ENCODE peak calls at places on chromosomes 1 and 21, in five cellular contexts. N is brain microvascular endothelial cell, I is cardiac fibroblast, K is heart left ventricle, T is HCT116. X is an unnamed sample.

GRCh38 chr1:100971021-100971420 is 54.6 kb downstream of the DPH5 start:
- DNase-seq in T (no peak), K (no peak), N (no peak), I (no peak), X (no peak)

GRCh38 chr1:159261311-159261710 is 40.8 kb upstream of the FCER1A start:
- DNase-seq in K (no peak), N (no peak), I (no peak), T (no peak), X (no peak)

GRCh38 chr1:229186373-229187056 is 84.4 kb upstream of the RAB4A start:
- DNase-seq in K (no peak), N (no peak), T (no peak), I (no peak), X (no peak)

GRCh38 chr1:25729045-25729444 is 70.9 kb upstream of the SELENON start:
- DNase-seq in N (no peak), T (no peak), K (no peak), I (no peak), X (no peak)

GRCh38 chr21:14737922-14738321 is 191.8 kb upstream of the SAMSN1 start:
- DNase-seq in T (peak), N (peak), I (peak), K (no peak), X (peak)

GRCh38 chr1:74674278-74675048 is 871 bp upstream of the ERICH3 start:
- DNase-seq in N (no peak), K (no peak), I (no peak), T (no peak), X (no peak)

GRCh38 chr1:57832616-57833015 is 408.8 kb upstream of the DAB1 start:
- DNase-seq in N (no peak), I (no peak), K (no peak), T (no peak), X (no peak)

GRCh38 chr1:87878873-87879272 is 550.2 kb downstream of the LMO4 start:
- DNase-seq in N (no peak), I (peak), T (no peak), K (no peak), X (no peak)

GRCh38 chr1:171313835-171314320 is at the start of gene FMO4:
- DNase-seq in T (peak), I (peak), K (no peak), N (peak), X (peak)

GRCh38 chr21:35587841-35588390 is 472.4 kb downstream of the SETD4 start:
- DNase-seq in K (no peak), I (no peak), T (no peak), N (no peak), X (no peak)

GRCh38 chr1:88608139-88608943 is 75.7 kb upstream of the PKN2 start:
- DNase-seq in T (peak), N (peak), K (no peak), I (peak), X (peak)

GRCh38 chr1:208909011-208909410 is 664.8 kb upstream of the PLXNA2 start:
- DNase-seq in I (no peak), N (no peak), T (no peak), K (no peak), X (no peak)

GRCh38 chr1:208907785-208908184 is 663.6 kb upstream of the PLXNA2 start:
- DNase-seq in K (no peak), I (no peak), T (no peak), N (no peak), X (no peak)

GRCh38 chr1:208910161-208910560 is 666.0 kb upstream of the PLXNA2 start:
- DNase-seq in N (no peak), I (no peak), K (no peak), T (no peak), X (no peak)
- H3K4me3 ChIP-seq in N (no peak), I (no peak), K (no peak), T (no peak), X (no peak)

GRCh38 chr1:182347019-182347418 is 44.6 kb downstream of the GLUL start:
- DNase-seq in T (no peak), N (no peak), K (no peak), I (no peak), X (no peak)

GRCh38 chr1:182348916-182349747 is 42.5 kb downstream of the GLUL start:
- DNase-seq in K (no peak), I (no peak), N (peak), T (no peak), X (no peak)

GRCh38 chr1:182355718-182356098 is 35.9 kb downstream of the GLUL start:
- DNase-seq in K (no peak), T (no peak), I (no peak), N (no peak), X (no peak)

GRCh38 chr1:182351790-182352364 is 39.7 kb downstream of the GLUL start:
- DNase-seq in N (no peak), K (no peak), I (no peak), T (no peak), X (no peak)

GRCh38 chr1:182350839-182351238 is 40.8 kb downstream of the GLUL start:
- DNase-seq in T (no peak), K (no peak), N (no peak), I (no peak), X (no peak)
- TF ChIP-seq CTCF in T (no peak), K (no peak), N (no peak), I (no peak), X (no peak)

GRCh38 chr1:112794654-112795239 is 79.6 kb upstream of the PPM1J start:
- DNase-seq in I (no peak), N (no peak), K (no peak), T (no peak), X (no peak)
- H3K4me3 ChIP-seq in I (no peak), N (no peak), K (no peak), T (no peak), X (no peak)

GRCh38 chr1:91273875-91274274 is 130.8 kb downstream of the HFM1 start:
- DNase-seq in N (no peak), T (no peak), I (peak), K (no peak), X (peak)

GRCh38 chr1:91281782-91282181 is 122.9 kb downstream of the HFM1 start:
- DNase-seq in I (no peak), T (no peak), N (no peak), K (no peak), X (no peak)

GRCh38 chr1:91283421-91283726 is 121.3 kb downstream of the HFM1 start:
- DNase-seq in I (peak), T (no peak), N (no peak), K (no peak), X (no peak)

GRCh38 chr1:91282695-91283420 is 121.8 kb downstream of the HFM1 start:
- DNase-seq in T (peak), N (peak), K (no peak), I (peak), X (peak)

DNA sequence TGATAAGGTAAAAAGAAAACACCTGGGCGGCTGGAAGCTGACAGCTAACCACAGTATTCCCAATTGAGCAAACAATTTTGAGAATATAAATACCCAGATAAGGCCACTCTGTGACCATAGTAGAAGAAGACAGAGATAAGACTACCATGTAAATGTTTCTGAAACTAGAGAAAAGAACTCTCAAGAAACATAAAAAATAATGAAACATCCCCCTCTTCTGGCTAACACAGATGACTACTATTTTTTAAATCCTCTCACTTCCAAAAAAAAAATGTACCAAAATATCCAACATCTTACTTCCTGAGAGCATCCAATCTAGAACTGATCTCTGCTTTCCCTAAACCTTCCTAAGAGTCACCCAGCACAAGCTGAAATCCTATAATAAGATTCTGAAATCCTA is 125.9 kb downstream of the HFM1 start:
- DNase-seq in T (peak), N (no peak), I (peak), K (no peak), X (peak)
- TF ChIP-seq CTCF in T (no peak), N (peak), I (peak), K (peak), X (peak)

GRCh38 chr1:53111693-53112092 is 30.7 kb downstream of the SLC1A7 start:
- DNase-seq in T (no peak), K (no peak), N (no peak), I (no peak), X (no peak)
- H3K4me3 ChIP-seq in T (no peak), K (no peak), N (no peak), I (no peak), X (no peak)

DNA sequence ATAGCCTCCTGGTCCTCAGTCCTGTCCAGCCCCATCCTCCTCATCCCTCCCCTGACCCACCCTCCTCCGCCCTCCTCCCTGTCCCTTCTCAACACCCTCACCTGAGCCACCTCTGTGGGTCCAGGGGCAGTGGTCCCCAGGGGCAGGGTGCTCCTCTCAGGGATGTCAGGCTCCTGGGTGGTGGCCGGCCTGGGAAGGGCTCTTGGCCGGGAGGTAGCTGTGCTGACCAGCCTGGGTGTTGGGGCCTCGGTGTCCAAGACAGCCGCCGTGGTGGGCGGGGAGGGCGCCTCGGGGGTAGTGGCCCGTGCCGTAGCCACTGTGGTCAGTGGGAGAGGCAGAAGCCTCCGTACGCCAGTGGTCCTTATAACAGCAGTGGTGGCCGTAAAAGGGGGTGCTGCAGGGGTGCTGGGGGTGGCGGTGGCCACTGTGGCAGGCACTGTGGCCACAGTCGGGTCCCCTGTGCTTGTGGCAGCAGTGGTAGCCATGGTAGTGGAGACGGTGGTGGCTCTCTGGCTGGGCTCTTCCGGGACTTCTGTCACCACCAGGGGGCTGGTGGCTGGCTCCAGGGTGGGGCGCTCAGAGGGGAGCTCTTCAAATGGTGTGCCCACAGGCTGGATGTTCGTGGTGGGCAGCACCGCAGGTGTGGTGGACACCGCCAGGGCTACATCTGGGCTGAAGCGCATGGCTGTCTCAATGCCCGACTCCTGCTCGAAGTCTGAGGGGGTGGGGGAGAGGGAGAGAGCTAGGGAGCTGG is 31.9 kb downstream of the SDC3 start:
- DNase-seq in N (no peak), I (no peak), K (peak), T (no peak), X (no peak)
- TF ChIP-seq CTCF in N (peak), I (peak), K (no peak), T (peak), X (no peak)

DNA sequence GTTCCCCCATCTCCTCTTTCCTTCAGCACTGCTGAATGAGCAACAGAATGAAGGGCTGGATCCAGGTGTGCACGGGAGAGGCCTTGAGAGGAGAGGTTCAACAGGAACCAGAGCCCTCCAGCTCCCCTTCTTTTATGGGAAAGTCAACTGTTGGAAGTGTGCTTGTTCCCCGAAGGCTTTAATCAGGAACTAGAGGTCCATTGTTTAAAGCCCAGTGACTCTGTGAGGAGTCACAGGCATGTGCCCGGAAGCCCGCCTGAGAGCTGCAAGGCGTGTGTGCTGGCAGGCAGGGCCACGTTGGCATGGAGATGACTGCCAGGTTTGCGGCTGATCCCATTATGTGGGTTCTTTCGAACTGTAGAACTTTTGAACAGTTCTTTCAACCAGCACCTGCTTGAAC is 3.2 kb downstream of the BACE2 start:
- DNase-seq in I (peak), K (no peak), T (no peak), N (no peak), X (peak)
- H3K4me3 ChIP-seq in I (no peak), K (no peak), T (no peak), N (no peak), X (no peak)

DNA sequence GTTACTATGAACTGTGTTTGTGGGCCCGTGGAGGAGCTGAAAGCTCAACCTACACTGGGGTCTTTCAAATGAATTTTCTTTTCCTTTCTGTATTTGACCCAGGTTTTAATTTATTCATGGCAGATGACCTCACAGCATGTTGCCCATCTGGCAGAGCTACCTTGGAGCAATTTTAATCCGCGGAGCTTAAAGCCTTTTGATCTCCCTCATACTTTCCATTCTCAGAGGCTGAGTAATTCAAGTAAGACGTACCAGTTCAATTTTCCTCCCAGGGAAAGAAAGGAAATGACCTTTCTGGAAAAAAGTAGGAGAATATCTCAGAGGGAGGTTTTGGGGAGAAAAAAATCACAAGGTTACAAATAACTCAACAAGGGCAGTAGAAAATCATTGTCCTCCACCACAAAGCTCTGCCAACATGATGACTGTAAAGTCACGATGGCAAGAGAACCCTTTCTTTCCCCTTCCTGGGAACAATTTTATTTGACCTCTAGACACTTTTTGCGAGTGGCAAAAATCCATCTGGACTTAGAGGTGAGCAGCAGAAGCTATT is 21.6 kb upstream of the PCP4 start:
- DNase-seq in T (no peak), K (no peak), N (no peak), I (no peak), X (no peak)
- TF ChIP-seq CTCF in T (no peak), K (no peak), N (no peak), I (no peak), X (no peak)

DNA sequence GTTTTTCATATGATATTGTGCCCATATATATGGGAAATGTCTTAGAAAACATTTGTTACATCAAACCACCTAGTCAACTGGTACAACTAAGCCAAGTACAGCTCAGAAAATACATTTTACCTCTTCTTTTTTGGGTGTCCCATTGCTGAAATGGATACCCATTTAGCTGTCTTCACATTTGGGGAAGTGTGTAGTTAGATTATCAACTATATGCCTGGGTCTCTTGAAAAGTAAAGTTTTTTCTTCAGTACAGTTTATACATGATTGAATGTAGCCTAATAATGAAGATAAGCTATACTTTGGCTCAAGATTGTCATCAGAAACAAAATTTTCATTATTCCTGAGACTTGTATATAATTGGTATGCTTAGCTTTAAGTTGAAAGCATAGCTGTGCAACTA is 2.0 kb downstream of the AGO3 start:
- DNase-seq in N (no peak), I (no peak), T (no peak), K (no peak), X (no peak)
- H3K4me3 ChIP-seq in N (no peak), I (no peak), T (no peak), K (no peak), X (peak)

GRCh38 chr1:213122514-213122929 is 71.5 kb downstream of the RPS6KC1 start:
- DNase-seq in K (no peak), T (peak), N (peak), I (peak), X (peak)
- TF ChIP-seq CTCF in K (peak), T (peak), N (peak), I (peak), X (peak)